ENCODE peak calls at places on chromosomes 11 and 22, in nine cellular contexts. L, V, G, B, N, F, T, J and W are unnamed samples.

GRCh38 chr11:82634091-82634490 is 99.6 kb downstream of the FAM181B start:
- DNase-seq in L (no peak), V (no peak), G (no peak), B (no peak), N (no peak), F (no peak), T (no peak), J (no peak), W (no peak)

GRCh38 chr11:59429924-59430516 is 3.8 kb upstream of the OR5A2 start:
- DNase-seq in L (peak), V (peak), G (peak), B (peak), N (peak), F (peak), T (no peak), J (peak), W (peak)

GRCh38 chr22:27919943-27920755 is 1.1 kb upstream of the PITPNB start:
- DNase-seq in L (no peak), V (peak), G (peak), B (peak), N (peak), F (peak), T (no peak), J (no peak), W (peak)

GRCh38 chr11:93234602-93235207 is 36.9 kb upstream of the SLC36A4 start:
- DNase-seq in L (peak), V (peak), G (peak), B (peak), N (peak), F (peak), T (peak), J (peak), W (peak)

GRCh38 chr22:36443198-36443770 is 38.2 kb downstream of the TXN2 start:
- DNase-seq in L (no peak), V (no peak), G (no peak), B (peak), N (peak), F (peak), T (no peak), J (no peak), W (no peak)

GRCh38 chr11:68135161-68135560 is 14.0 kb upstream of the CHKA start:
- DNase-seq in L (no peak), V (no peak), G (no peak), B (no peak), N (no peak), F (no peak), T (peak), J (no peak), W (no peak)

GRCh38 chr11:2420502-2421225 is 20.1 kb downstream of the TSSC4 start:
- DNase-seq in L (peak), V (peak), G (peak), B (peak), N (peak), F (peak), T (peak), J (peak), W (peak)

GRCh38 chr11:87422566-87422965 is 384.8 kb downstream of the TMEM135 start:
- DNase-seq in L (no peak), V (no peak), G (no peak), B (no peak), N (no peak), F (no peak), T (no peak), J (no peak), W (no peak)

GRCh38 chr11:74090701-74091100 is 80.1 kb downstream of the C2CD3 start:
- DNase-seq in L (peak), V (peak), G (no peak), B (peak), N (peak), F (peak), T (no peak), J (no peak), W (no peak)

GRCh38 chr11:102453286-102453797 is 777 bp upstream of the TMEM123 start:
- DNase-seq in L (no peak), V (no peak), G (peak), B (no peak), N (no peak), F (no peak), T (no peak), J (no peak), W (no peak)

GRCh38 chr22:24166811-24167210 is 14.5 kb upstream of the SUSD2 start:
- DNase-seq in L (no peak), V (no peak), G (no peak), B (no peak), N (no peak), F (no peak), T (no peak), J (no peak), W (no peak)

GRCh38 chr11:74570266-74571061 is 21.9 kb upstream of the POLD3 start:
- DNase-seq in L (peak), V (peak), G (peak), B (peak), N (peak), F (peak), T (peak), J (peak), W (peak)

GRCh38 chr11:62574363-62575057 is 819 bp upstream of the EEF1G start:
- DNase-seq in L (peak), V (no peak), G (peak), B (peak), N (no peak), F (no peak), T (peak), J (peak), W (no peak)

GRCh38 chr11:74681686-74682651 is 49.3 kb downstream of the CHRDL2 start:
- DNase-seq in L (no peak), V (no peak), G (no peak), B (no peak), N (no peak), F (no peak), T (peak), J (no peak), W (no peak)

GRCh38 chr11:78419327-78419726 is 1.7 kb upstream of the GAB2 start:
- DNase-seq in L (no peak), V (peak), G (no peak), B (peak), N (peak), F (peak), T (peak), J (no peak), W (no peak)

GRCh38 chr22:49206281-49206680 is 621.4 kb downstream of the BRD1 start:
- DNase-seq in L (no peak), V (no peak), G (no peak), B (no peak), N (no peak), F (no peak), T (no peak), J (no peak), W (no peak)

GRCh38 chr11:60710482-60710881 is 11.1 kb downstream of the MS4A8 start:
- DNase-seq in L (no peak), V (no peak), G (no peak), B (no peak), N (no peak), F (peak), T (no peak), J (no peak), W (no peak)

GRCh38 chr11:76919887-76920746 is 59.4 kb downstream of the ACER3 start:
- DNase-seq in L (peak), V (peak), G (peak), B (peak), N (peak), F (peak), T (peak), J (peak), W (peak)

GRCh38 chr11:76605338-76606074 is 65.0 kb downstream of the LRRC32 start:
- DNase-seq in L (no peak), V (no peak), G (no peak), B (no peak), N (no peak), F (no peak), T (no peak), J (no peak), W (no peak)

GRCh38 chr11:130269544-130269943 is 45.2 kb downstream of the ZBTB44 start:
- DNase-seq in L (no peak), V (no peak), G (no peak), B (no peak), N (no peak), F (no peak), T (no peak), J (peak), W (peak)

GRCh38 chr22:44369241-44369652 is 56.5 kb upstream of the SHISAL1 start:
- DNase-seq in L (no peak), V (no peak), G (no peak), B (no peak), N (no peak), F (no peak), T (no peak), J (no peak), W (no peak)

DNA sequence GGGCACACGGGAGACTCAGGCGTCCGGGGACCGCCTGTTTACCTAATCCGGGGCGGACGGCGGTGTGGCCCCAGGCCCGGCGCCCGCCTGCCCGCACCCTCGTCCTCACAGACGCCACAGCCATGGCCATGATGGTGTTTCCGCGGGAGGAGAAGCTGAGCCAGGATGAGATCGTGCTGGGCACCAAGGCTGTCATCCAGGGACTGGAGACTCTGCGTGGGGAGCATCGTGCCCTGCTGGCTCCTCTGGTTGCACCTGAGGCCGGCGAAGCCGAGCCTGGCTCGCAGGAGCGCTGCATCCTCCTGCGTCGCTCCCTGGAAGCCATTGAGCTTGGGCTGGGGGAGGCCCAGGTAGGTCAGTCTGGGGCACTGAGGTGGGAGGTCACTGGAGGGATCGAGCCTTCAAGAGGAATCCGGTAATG is 10.0 kb upstream of the RAB1B start:
- DNase-seq in L (no peak), V (no peak), G (no peak), B (no peak), N (no peak), F (no peak), T (no peak), J (peak), W (no peak)
- TF ChIP-seq CTCF in L (no peak), V (no peak), G (peak), B (no peak), N (no peak), F (no peak), T (peak), J (no peak), W (no peak)

DNA sequence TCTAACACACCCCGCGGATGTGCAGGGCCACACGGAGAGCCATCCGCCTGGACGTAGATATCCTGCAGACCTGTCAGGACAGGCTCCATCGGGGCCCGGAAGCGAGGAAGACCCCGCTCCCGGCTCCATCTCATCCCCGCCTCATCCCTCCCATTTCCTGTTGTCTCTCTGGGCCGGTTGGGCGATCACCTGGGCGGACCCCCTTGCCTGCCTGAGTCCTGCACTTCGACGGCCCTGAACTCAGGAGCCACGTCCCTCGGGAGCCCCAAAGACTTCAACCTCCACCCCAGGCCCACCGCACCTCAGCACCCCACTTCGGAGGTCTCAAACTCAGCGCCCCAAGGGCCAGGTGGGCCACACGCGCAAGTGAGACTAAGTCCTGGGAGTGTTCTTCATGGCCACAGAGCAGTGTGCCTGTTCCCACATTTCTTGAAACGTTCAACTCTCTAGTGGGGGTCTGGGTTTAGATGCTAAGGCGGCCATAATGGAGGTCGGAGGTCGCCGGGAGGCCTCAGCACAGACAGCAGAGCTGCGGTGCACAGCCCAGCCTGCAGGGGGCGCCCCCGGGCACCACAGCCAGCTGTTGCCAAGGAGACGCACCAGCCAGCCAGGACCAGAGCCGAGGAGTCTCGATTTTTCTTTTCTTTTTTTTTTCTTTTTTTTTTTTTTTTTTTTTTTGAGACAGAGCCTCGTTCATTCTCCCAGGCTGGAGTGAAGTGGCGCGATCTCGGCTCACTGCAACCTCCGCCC is 26.0 kb upstream of the FADD start:
- DNase-seq in L (peak), V (no peak), G (peak), B (peak), N (no peak), F (peak), T (no peak), J (peak), W (peak)
- TF ChIP-seq CTCF in L (peak), V (peak), G (peak), B (peak), N (peak), F (peak), T (peak), J (peak), W (peak)

DNA sequence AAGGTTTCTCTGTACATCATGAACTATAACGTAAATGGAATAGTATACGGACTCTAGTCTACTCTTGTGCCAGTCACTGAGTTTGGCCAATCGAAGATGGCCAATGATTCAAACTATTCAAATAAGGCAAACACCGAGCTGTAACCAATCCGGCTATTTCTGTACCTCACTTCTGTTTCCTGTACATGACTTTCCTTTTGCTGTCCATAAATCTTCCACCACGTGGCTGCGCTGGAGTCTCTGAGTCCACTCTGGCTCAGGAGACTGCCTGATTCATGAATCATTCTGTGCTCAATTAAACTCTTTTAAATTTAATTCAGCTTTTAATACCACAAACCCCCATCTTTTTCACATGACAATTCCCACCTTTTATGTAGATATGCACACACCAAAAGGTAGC is 1.5 kb upstream of the JAML start:
- DNase-seq in L (no peak), V (no peak), G (no peak), B (peak), N (no peak), F (no peak), T (peak), J (no peak), W (no peak)
- TF ChIP-seq CTCF in L (no peak), V (no peak), G (no peak), B (no peak), N (no peak), F (no peak), T (no peak), J (no peak), W (no peak)

DNA sequence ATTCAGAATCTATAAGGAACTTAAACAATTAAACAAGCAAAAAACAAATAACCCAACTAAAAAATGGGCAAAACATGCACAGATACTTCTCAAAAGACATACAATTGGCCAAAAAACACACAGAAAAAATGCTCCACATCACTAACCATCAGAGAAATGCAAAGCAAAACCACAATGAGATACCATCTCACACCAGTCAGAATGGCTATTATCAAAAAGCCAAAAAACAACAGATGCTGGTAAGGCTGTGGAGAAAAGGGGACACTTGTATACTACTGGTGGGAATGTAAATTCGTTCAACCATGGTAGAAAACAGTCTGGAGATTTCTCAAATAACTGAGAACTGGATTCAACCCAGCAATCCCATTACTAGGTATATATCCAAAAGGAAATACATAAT is 24.8 kb downstream of the ENTHD1 start:
- DNase-seq in L (no peak), V (no peak), G (no peak), B (no peak), N (no peak), F (no peak), T (no peak), J (no peak), W (no peak)
- TF ChIP-seq CTCF in L (no peak), V (no peak), G (no peak), B (no peak), N (no peak), F (no peak), T (no peak), J (no peak), W (no peak)

DNA sequence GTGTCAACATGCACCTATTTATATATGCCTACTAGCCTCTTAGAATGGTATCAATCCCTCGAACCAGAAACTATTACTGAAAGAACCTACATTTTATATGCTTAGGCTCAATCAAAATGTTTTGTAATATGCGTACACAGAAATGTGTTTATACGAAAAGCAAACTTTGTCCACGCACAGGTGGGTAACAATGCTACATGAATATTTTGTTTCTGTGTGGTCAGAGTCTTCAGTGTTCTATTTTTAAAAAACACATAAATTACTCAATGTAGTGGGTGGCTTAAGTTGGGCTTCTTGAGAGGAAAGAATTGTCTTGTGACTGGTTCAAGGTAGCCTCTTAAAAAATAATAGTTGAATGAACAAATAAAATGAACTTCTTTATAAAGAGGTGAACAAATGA is 46.1 kb downstream of the SYTL2 start:
- DNase-seq in L (no peak), V (no peak), G (no peak), B (no peak), N (no peak), F (no peak), T (no peak), J (no peak), W (no peak)
- TF ChIP-seq CTCF in L (no peak), V (no peak), G (no peak), B (no peak), N (no peak), F (no peak), T (no peak), J (no peak), W (no peak)

GRCh38 chr11:112881461-112881860 is 79.8 kb upstream of the NCAM1 start:
- DNase-seq in L (no peak), V (peak), G (peak), B (peak), N (peak), F (peak), T (peak), J (no peak), W (no peak)
- TF ChIP-seq CTCF in L (no peak), V (no peak), G (no peak), B (no peak), N (no peak), F (no peak), T (no peak), J (no peak), W (no peak)

DNA sequence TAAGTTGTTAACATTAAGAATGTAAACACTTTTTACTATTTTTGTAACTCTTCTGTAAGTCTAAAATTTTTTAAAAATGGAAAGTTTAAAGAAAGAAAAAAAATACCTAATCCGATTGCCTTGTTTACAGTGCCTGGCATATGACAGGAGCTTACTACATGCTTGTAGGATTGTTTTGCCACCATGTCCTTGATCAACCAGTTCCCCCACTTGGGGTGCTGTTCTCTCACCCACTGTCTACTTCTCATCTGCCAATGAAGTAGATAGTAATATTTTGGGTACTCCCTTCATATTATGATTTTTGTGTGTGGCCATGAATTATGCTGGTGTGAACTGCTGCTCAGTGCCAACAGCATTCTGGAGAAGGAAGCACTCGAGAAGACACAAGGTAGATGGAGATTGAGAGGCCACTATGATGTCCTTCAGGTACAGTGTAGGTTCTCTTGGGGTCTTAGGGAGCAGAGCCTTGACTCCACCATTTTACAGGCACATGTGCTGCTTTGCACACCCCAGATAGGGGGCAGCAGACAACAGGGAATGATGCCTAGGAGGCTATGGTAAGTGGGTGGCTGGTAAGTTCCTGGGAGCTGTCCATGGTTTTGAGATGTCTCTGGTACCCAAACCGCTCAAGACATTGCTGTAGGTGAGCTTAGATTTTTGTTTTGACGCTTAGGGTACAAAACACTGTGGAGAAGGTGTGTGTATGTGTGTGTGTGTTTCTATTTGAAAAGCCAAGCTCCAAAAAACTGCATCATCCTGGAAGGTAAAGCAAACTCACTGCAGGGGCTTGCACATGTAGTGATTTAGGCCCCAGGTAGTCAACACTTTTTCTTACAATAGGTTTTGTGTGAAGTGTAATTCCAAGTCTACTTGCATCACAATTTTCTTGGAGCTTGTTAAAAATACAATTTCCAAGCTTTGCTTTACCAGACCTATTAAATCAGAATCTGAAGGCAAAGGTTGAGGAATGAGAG is 494.5 kb upstream of the LARGE1 start:
- DNase-seq in L (no peak), V (no peak), G (peak), B (peak), N (no peak), F (peak), T (peak), J (peak), W (peak)
- TF ChIP-seq CTCF in L (no peak), V (peak), G (peak), B (no peak), N (no peak), F (no peak), T (peak), J (peak), W (peak)

GRCh38 chr11:15897211-15897960 is 459.0 kb downstream of the SOX6 start:
- DNase-seq in L (peak), V (no peak), G (no peak), B (peak), N (peak), F (peak), T (peak), J (no peak), W (no peak)

GRCh38 chr11:15903246-15903645 is 453.1 kb downstream of the SOX6 start:
- DNase-seq in L (peak), V (no peak), G (no peak), B (no peak), N (no peak), F (no peak), T (no peak), J (no peak), W (no peak)

GRCh38 chr11:15905334-15905733 is 451.0 kb downstream of the SOX6 start:
- DNase-seq in L (no peak), V (no peak), G (no peak), B (no peak), N (no peak), F (no peak), T (no peak), J (no peak), W (no peak)

GRCh38 chr11:15901790-15902189 is 454.6 kb downstream of the SOX6 start:
- DNase-seq in L (peak), V (no peak), G (no peak), B (no peak), N (no peak), F (no peak), T (no peak), J (no peak), W (no peak)

GRCh38 chr11:15901046-15901445 is 455.3 kb downstream of the SOX6 start:
- DNase-seq in L (peak), V (no peak), G (peak), B (peak), N (no peak), F (no peak), T (no peak), J (no peak), W (no peak)
- TF ChIP-seq CTCF in L (peak), V (no peak), G (no peak), B (peak), N (no peak), F (no peak), T (no peak), J (no peak), W (no peak)

GRCh38 chr11:88552377-88553029 is 215.0 kb upstream of the CTSC start:
- DNase-seq in L (peak), V (no peak), G (peak), B (peak), N (peak), F (peak), T (peak), J (peak), W (peak)
- TF ChIP-seq CTCF in L (peak), V (peak), G (peak), B (peak), N (peak), F (peak), T (peak), J (peak), W (peak)